ENCODE peak calls at places on chromosomes 13 and 19, in six cellular contexts. I is HepG2, K is K562, G is GM12878, F is H1, N is HCT116. U is an unnamed sample.

GRCh38 chr19:47226426-47227346 is 4.3 kb downstream of the BBC3 start:
- DNase-seq in I (peak; percentile 89), N (peak; percentile 76), K (peak; percentile 56), F (no peak), G (peak; percentile 57), U (no peak)

GRCh38 chr13:59623516-59623915 is 540.2 kb downstream of the DIAPH3 start:
- DNase-seq in G (no peak), K (no peak), I (no peak), F (no peak), N (no peak), U (no peak)

GRCh38 chr13:27607125-27607524 is 13.2 kb downstream of the LNX2 start:
- DNase-seq in G (no peak), I (peak; percentile 50), N (peak; percentile 56), F (no peak), K (no peak), U (no peak)

GRCh38 chr19:2663920-2664571 is 38.4 kb downstream of the GNG7 start:
- DNase-seq in G (no peak), K (no peak), N (no peak), I (no peak), F (no peak), U (no peak)

GRCh38 chr13:36850790-36851438 is 31.9 kb downstream of the RFXAP start:
- DNase-seq in G (no peak), N (no peak), F (no peak), I (peak; percentile 23), K (no peak), U (no peak)

GRCh38 chr13:21637296-21637695 is 33.3 kb upstream of the MICU2 start:
- DNase-seq in N (peak; percentile 94), F (no peak), K (peak; percentile 31), G (no peak), I (peak; percentile 50), U (no peak)

GRCh38 chr13:42388326-42388725 is 116.4 kb downstream of the AKAP11 start:
- DNase-seq in G (no peak), K (no peak), F (no peak), I (no peak), N (no peak), U (no peak)

GRCh38 chr13:112779856-112780604 is 90.2 kb downstream of the ATP11A start:
- DNase-seq in F (no peak), N (no peak), I (no peak), K (no peak), G (no peak), U (no peak)

GRCh38 chr13:59677966-59678814 is 485.5 kb downstream of the DIAPH3 start:
- DNase-seq in G (no peak), K (peak; percentile 23), N (peak; percentile 29), I (peak; percentile 42), F (no peak), U (peak; percentile 23)

GRCh38 chr19:1001538-1002166 is 1.4 kb downstream of the GRIN3B start:
- DNase-seq in K (peak; percentile 78), I (no peak), G (no peak), F (no peak), N (no peak), U (no peak)

GRCh38 chr13:50561774-50562173 is 281.7 kb downstream of the DLEU7 start:
- DNase-seq in K (no peak), G (no peak), N (no peak), F (no peak), I (no peak), U (no peak)

GRCh38 chr19:5345895-5346386 is 5.3 kb upstream of the PTPRS start:
- DNase-seq in G (no peak), F (no peak), N (no peak), I (no peak), K (no peak), U (no peak)

GRCh38 chr13:19810996-19811881 is 28.5 kb upstream of the PSPC1 start:
- DNase-seq in N (no peak), I (peak; percentile 10), G (no peak), K (no peak), F (no peak), U (no peak)

GRCh38 chr19:5913739-5914357 is at the start of gene CAPS:
- DNase-seq in G (no peak), F (no peak), I (peak; percentile 39), K (no peak), N (no peak), U (no peak)

GRCh38 chr19:35478794-35479193 is 11.5 kb downstream of the KRTDAP start:
- DNase-seq in G (no peak), N (no peak), F (no peak), I (no peak), K (no peak), U (no peak)

GRCh38 chr13:44026194-44026593 is 146.5 kb downstream of the LACC1 start:
- DNase-seq in F (no peak), N (no peak), I (no peak), K (no peak), G (no peak), U (no peak)

GRCh38 chr13:75904012-75904411 is 267.9 kb downstream of the LMO7 start:
- DNase-seq in I (no peak), G (no peak), K (no peak), F (no peak), N (no peak), U (no peak)
- TF ChIP-seq ZNF274 in I (no peak), G (no peak), K (no peak), F (no peak), N (no peak), U (no peak)

GRCh38 chr13:98543380-98544104 is 33.4 kb downstream of the STK24 start:
- DNase-seq in F (no peak), K (no peak), N (no peak), G (no peak), I (no peak), U (no peak)

GRCh38 chr13:98540476-98540875 is 36.4 kb downstream of the STK24 start:
- DNase-seq in G (no peak), N (no peak), K (no peak), F (no peak), I (no peak), U (no peak)

GRCh38 chr13:98542568-98543379 is 34.1 kb downstream of the STK24 start:
- DNase-seq in F (no peak), K (no peak), I (no peak), N (no peak), G (no peak), U (no peak)

GRCh38 chr13:98541211-98541610 is 35.7 kb downstream of the STK24 start:
- DNase-seq in I (no peak), K (no peak), G (no peak), N (no peak), F (no peak), U (no peak)

DNA sequence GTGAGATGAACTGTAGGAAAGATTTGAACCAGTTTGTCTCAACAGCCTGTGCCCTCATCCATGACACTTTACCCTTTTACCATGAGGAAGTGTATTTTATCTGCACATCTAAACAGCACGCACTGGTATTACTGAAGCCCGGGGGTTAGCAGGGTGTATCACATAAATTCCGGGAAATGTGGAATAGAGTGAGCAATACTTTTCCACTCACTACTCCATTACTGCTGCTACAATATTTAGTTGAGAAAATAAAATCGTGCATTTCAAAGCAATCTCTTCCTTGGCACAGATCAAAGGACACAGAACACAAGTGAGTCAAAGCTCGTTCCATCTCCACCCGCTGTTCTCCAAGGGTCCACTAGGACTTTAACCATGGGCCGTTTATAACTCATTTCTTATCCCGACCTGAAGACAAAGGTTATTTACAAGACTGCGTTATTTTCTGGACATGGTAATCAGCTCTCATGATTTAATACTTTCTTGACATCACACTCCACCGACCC is 35.2 kb downstream of the STK24 start:
- DNase-seq in F (no peak), N (no peak), I (no peak), K (no peak), G (no peak), U (no peak)
- H3K4me1 ChIP-seq in F (peaks cover 22% of the 10 kb centered on the region), N (no peaks in the 10 kb centered on the region), I (peaks cover 85% of the 10 kb centered on the region), K (peaks cover 29% of the 10 kb centered on the region), G (peaks cover 59% of the 10 kb centered on the region), U (peaks cover 8% of the 10 kb centered on the region)

DNA sequence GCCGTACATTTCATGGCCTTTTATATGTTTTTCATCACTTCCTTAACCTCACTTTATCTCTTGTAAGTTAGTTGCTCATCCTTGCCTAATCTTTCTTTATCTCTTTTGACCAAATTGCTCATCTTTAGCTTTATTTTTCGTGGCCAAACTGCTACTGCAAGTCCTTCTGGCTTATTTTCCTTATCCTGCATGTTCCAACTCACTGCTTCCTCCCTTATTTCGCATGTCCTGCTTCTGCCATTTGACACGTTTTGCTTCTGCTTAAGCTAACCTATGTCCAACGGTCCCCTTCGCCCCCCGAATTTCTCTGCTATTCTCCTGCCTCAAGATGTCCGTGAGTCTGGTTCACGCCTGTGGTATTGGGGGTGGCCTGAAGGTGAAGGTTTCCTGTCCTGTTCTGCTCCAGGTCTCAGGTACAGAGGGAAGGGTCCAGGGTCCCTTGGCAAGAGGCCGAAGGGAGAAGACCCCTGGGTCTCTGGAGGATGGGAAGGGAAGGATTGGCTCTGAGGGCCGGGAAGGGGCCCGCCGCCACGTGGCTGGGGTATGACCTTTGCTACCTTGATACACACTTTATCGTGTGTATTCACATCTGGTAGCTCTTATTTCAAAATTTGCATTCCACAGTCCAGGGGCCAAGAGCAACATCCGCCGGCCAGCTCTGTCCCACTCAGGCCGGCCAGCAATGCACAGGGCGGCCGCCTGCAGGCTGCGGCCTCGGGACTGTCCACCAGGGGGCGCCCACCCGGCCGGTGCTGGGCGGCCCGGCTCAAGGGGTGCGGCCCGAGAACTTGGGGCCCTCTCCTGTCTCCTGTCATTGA is 2.9 kb upstream of the C19orf85 start:
- DNase-seq in K (peak; percentile 81), N (no peak), I (peak; percentile 69), F (no peak), G (no peak), U (no peak)
- TF ChIP-seq ZNF274 in K (no peak), N (no peak), I (peak; percentile 49), F (no peak), G (no peak), U (no peak)

GRCh38 chr19:10617409-10618121 is 7.8 kb upstream of the SLC44A2 start:
- DNase-seq in G (no peak), N (no peak), K (peak; percentile 37), I (no peak), F (no peak), U (no peak)
- H3K4me1 ChIP-seq in G (no peaks in the 10 kb centered on the region), N (peaks cover 39% of the 10 kb centered on the region), K (peaks cover 24% of the 10 kb centered on the region), I (no peaks in the 10 kb centered on the region), F (no peaks in the 10 kb centered on the region), U (peaks cover 3% of the 10 kb centered on the region)

GRCh38 chr19:6963259-6963852 is 57.9 kb downstream of the MBD3L2B start:
- DNase-seq in K (no peak), N (no peak), G (no peak), I (no peak), F (no peak), U (no peak)
- TF ChIP-seq ZNF274 in K (no peak), N (no peak), G (no peak), I (no peak), F (no peak), U (no peak)

DNA sequence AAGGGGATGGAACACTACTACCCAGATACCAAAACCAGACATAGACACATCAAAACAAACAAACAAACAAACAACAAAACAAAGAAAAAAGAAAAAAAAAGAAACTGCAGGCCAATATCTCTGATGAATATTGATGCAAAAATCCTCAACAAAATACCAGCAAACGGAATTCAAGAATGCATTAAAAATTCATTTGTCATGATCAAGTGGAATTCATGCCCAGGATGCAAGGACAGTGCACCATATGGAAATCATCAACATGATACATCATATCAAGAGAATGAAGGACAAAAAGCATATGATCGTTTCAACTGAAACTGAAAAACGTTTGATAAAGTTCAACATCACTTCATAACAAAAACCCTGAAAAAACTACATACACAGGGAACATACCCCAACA is 48.9 kb upstream of the CEACAM21 start:
- DNase-seq in N (no peak), G (no peak), K (no peak), F (no peak), I (no peak), U (no peak)
- H3K4me1 ChIP-seq in N (no peaks in the 10 kb centered on the region), G (peaks cover 39% of the 10 kb centered on the region), K (no peaks in the 10 kb centered on the region), F (no peaks in the 10 kb centered on the region), I (no peaks in the 10 kb centered on the region), U (no peaks in the 10 kb centered on the region)

U was measured in NT2/D1.